ENCODE peak calls at places on chromosomes 4 and X, in five cellular contexts. E, X, K, P and F are unnamed samples.

GRCh38 chrX:110276778-110277177 is 41.1 kb downstream of the AMMECR1 start:
- DNase-seq in E (no peak), X (no peak), K (no peak), P (no peak), F (no peak)

GRCh38 chrX:153924149-153924861 is 1.8 kb downstream of the ARHGAP4 start:
- DNase-seq in E (no peak), X (peak), K (peak), P (no peak), F (no peak)

GRCh38 chr4:117664706-117665444 is 369.4 kb upstream of the NDST3 start:
- DNase-seq in E (no peak), X (no peak), K (no peak), P (no peak), F (no peak)

GRCh38 chr4:121881213-121881612 is 10.9 kb upstream of the BBS7 start:
- DNase-seq in E (no peak), X (no peak), K (no peak), P (no peak), F (no peak)

GRCh38 chr4:68079918-68080317 is 49.8 kb downstream of the TMPRSS11F start:
- DNase-seq in E (no peak), X (no peak), K (no peak), P (no peak), F (no peak)

GRCh38 chr4:7686166-7686870 is 251.6 kb upstream of the PSAPL1 start:
- DNase-seq in E (no peak), X (no peak), K (no peak), P (no peak), F (no peak)

GRCh38 chrX:56963377-56963776 is 32.0 kb downstream of the SPIN3 start:
- DNase-seq in E (no peak), X (no peak), K (no peak), P (no peak), F (no peak)

GRCh38 chrX:6468716-6469115 is 66.2 kb downstream of the VCX3A start:
- DNase-seq in E (no peak), X (no peak), K (no peak), P (no peak), F (no peak)

GRCh38 chr4:141786921-141787320 is 150.5 kb downstream of the IL15 start:
- DNase-seq in E (no peak), X (no peak), K (no peak), P (no peak), F (peak)

GRCh38 chr4:1539132-1539755 is 133.0 kb upstream of the NKX1-1 start:
- DNase-seq in E (no peak), X (no peak), K (no peak), P (no peak), F (no peak)

GRCh38 chr4:166165829-166166420 is 292.9 kb downstream of the TLL1 start:
- DNase-seq in E (no peak), X (peak), K (no peak), P (peak), F (peak)

GRCh38 chrX:5976332-5976731 is 252.3 kb downstream of the NLGN4X start:
- DNase-seq in E (no peak), X (peak), K (no peak), P (no peak), F (no peak)

GRCh38 chr4:12389604-12390003 is 960.9 kb upstream of the HS3ST1 start:
- DNase-seq in E (no peak), X (no peak), K (no peak), P (no peak), F (no peak)

GRCh38 chr4:72846280-72847111 is 223.0 kb downstream of the COX18 start:
- DNase-seq in E (no peak), X (no peak), K (no peak), P (peak), F (no peak)

GRCh38 chr4:5941601-5942000 is 48.7 kb upstream of the CRMP1 start:
- DNase-seq in E (no peak), X (no peak), K (no peak), P (no peak), F (no peak)

GRCh38 chrX:71637253-71637618 is 18.9 kb upstream of the CXCR3 start:
- DNase-seq in E (no peak), X (no peak), K (no peak), P (no peak), F (no peak)

GRCh38 chr4:14701896-14702295 is 300.4 kb upstream of the CPEB2 start:
- DNase-seq in E (no peak), X (peak), K (no peak), P (no peak), F (no peak)

GRCh38 chrX:151711787-151712186 is 4.0 kb upstream of the FATE1 start:
- DNase-seq in E (no peak), X (no peak), K (no peak), P (no peak), F (no peak)

GRCh38 chrX:150926304-150926703 is 27.8 kb upstream of the CD99L2 start:
- DNase-seq in E (no peak), X (no peak), K (no peak), P (no peak), F (peak)

GRCh38 chrX:106397788-106398538 is 213.8 kb upstream of the RADX start:
- DNase-seq in E (no peak), X (peak), K (no peak), P (no peak), F (no peak)

GRCh38 chr4:171785392-171785791 is 27.8 kb upstream of the GALNTL6 start:
- DNase-seq in E (no peak), X (no peak), K (no peak), P (no peak), F (no peak)

GRCh38 chr4:96134806-96135205 is 294.9 kb downstream of the PDHA2 start:
- DNase-seq in E (no peak), X (no peak), K (no peak), P (no peak), F (no peak)

GRCh38 chrX:9788908-9789307 is 2.7 kb downstream of the SHROOM2 start:
- DNase-seq in E (no peak), X (peak), K (no peak), P (no peak), F (no peak)

GRCh38 chr4:82951196-82951595 is 50.7 kb downstream of the THAP9 start:
- DNase-seq in E (no peak), X (no peak), K (no peak), P (no peak), F (no peak)

GRCh38 chrX:129145898-129146297 is 377.4 kb downstream of the SMARCA1 start:
- DNase-seq in E (no peak), X (no peak), K (no peak), P (no peak), F (no peak)

GRCh38 chr4:141703497-141703896 is 67.1 kb downstream of the IL15 start:
- DNase-seq in E (no peak), X (no peak), K (no peak), P (no peak), F (no peak)

GRCh38 chr4:112895785-112896184 is 153.7 kb upstream of the ANK2 start:
- DNase-seq in E (no peak), X (no peak), K (no peak), P (no peak), F (no peak)

GRCh38 chr4:96531836-96532235 is 691.9 kb downstream of the PDHA2 start:
- DNase-seq in E (no peak), X (no peak), K (no peak), P (no peak), F (no peak)

GRCh38 chrX:110004970-110005369 is 2.1 kb downstream of the TMEM164 start:
- DNase-seq in E (no peak), X (no peak), K (no peak), P (no peak), F (no peak)

GRCh38 chrX:123184199-123184857 is at the start of gene GRIA3:
- DNase-seq in E (no peak), X (no peak), K (no peak), P (peak), F (peak)

GRCh38 chr4:100823066-100823992 is 305.5 kb upstream of the EMCN start:
- DNase-seq in E (no peak), X (no peak), K (no peak), P (no peak), F (peak)